ENCODE peak calls at places on chromosomes 13 and 19, in five cellular contexts. J is transverse colon, K is tibial nerve, S is heart right ventricle, F is H1. A is an unnamed sample. For H3K36me3 and H3K9me3, the result is how much of the 10 kb centered on the place peaks cover.

GRCh38 chr19:16516381-16516780 is 20.2 kb downstream of the C19orf44 start:
- DNase-seq in F (no peak), K (no peak), S (no peak), J (no peak), A (no peak)

GRCh38 chr13:113518080-113518803 is 27.7 kb upstream of the DCUN1D2 start:
- DNase-seq in K (no peak), F (no peak), S (no peak), J (no peak), A (no peak)

GRCh38 chr19:42626181-42626580 is 31.5 kb upstream of the CEACAM8 start:
- DNase-seq in F (no peak), K (no peak), J (no peak), S (no peak), A (no peak)

GRCh38 chr13:74869846-74870245 is 612.1 kb downstream of the TBC1D4 start:
- DNase-seq in K (no peak), F (no peak), J (no peak), S (no peak), A (no peak)

GRCh38 chr19:49340865-49341718 is 5.9 kb downstream of the CD37 start:
- DNase-seq in J (no peak), F (no peak), K (no peak), S (no peak), A (no peak)

GRCh38 chr19:46132508-46133100 is 8.1 kb upstream of the IGFL3 start:
- DNase-seq in J (no peak), F (no peak), S (no peak), K (no peak), A (no peak)

GRCh38 chr13:74975122-74975521 is 506.8 kb downstream of the TBC1D4 start:
- DNase-seq in K (no peak), S (no peak), F (no peak), J (no peak), A (no peak)

GRCh38 chr13:48094781-48095502 is at the start of gene MED4:
- DNase-seq in J (peak), K (peak), S (peak), F (peak), A (peak)

GRCh38 chr13:76663941-76664340 is 222.3 kb downstream of the KCTD12 start:
- DNase-seq in K (no peak), S (no peak), F (no peak), J (no peak), A (no peak)

GRCh38 chr19:805161-805561 is 7.9 kb downstream of the PTBP1 start:
- DNase-seq in J (no peak), S (no peak), K (no peak), F (no peak), A (no peak)

GRCh38 chr19:6272411-6272791 is 7.4 kb downstream of the MLLT1 start:
- DNase-seq in K (no peak), J (no peak), F (no peak), S (no peak), A (no peak)
- H3K4me3 ChIP-seq in K (peak), J (no peak), F (no peak), S (peak), A (no peak)

DNA sequence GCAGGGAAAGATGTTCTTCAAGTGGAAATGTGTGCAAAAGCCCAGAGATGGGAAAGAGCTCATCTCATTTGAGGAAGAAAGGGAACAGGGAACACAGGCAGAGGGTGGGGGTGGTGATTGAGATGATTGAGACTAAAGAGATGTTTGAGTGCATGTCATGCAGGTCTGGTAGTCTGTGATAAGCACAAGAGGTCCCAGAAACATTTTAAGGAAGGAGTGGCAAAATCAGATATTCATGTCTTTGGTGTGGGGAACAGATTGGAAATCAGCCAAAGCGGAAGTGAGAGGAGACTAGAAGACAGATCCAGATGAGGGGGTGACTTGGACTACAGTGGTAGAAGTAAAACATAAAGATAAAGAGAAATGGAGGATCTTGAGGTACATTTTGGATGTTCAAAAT is 39.4 kb upstream of the DACH1 start:
- DNase-seq in S (no peak), K (no peak), F (no peak), J (no peak), A (no peak)
- H3K36me3 ChIP-seq in S (under half), K (under half), F (under half), J (under half), A (under half)

DNA sequence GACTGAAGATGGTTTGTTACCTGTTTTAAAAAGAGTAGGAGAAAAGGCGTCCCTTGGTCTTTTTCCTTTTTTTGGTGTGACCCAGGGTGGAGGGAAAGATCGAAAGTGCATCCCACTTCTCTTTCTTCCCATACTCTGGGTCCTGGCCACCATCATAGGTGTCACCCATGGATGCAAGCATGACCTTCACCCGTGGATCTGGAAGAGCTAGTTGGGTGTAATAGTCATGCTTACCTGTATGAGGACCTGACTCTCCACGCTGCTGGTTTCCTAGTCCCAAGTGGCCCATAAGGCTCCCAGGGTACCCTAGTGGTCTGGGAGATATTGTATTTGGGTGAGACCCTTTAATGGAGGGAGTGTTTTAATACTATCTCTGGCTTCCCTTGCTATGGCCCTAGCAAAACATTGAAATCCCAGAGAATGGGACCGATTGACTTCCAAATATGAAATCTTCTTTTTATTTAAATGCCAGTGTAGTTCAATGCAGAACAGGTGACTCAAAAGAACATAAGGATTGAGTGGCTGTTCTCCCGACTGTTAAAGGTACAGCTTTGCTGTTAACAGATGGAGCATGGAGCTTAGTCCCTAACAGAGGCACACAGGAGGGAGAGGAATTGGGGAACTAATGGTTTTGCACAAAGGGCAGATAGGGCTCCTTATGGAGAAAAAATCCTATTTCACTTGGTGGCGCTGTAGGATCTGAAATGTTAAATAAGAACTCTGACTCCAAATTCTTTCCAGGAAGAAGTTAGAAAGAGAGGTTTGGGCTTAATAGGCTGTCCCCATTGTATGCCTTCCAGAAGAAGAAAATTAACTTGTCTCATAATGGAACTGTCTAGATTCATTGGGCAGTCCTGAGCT is 7.0 kb upstream of the ZNF550 start:
- DNase-seq in K (no peak), J (no peak), S (no peak), F (no peak), A (no peak)
- H3K9me3 ChIP-seq in K (under half), J (half or more), S (under half), F (half or more), A (half or more)

DNA sequence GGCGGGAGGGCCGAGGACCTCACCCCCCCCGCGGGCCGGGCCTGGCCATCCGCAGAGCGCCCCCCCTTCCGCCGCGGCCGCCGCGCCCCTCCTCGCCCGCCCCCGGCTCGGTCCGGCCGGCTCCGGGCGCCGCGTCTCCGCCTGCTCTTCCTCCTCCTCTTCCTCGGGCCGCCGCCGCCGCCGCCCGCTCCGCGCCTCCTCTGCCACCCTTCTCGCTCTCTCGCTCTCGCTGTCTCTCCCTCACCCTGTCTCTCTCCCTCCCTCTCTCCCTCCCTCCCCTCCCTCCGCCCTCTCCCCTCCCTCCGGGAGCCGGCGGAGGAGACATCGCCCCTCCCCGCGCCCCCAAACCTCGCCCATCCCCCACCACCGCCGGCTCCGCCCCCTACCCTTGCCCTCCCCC is at the start of gene SHANK1:
- DNase-seq in S (no peak), J (no peak), F (peak), K (no peak), A (no peak)
- H3K4me3 ChIP-seq in S (peak), J (peak), F (peak), K (peak), A (peak)